ENCODE peak calls at places on chromosomes 2 and 18, in six cellular contexts. L is keratinocyte; P is CD8-positive, alpha-beta T cell; R is HCT116; Z is breast epithelium; H is A673. T is an unnamed sample.

GRCh38 chr2:215136669-215137328 is 1.6 kb downstream of the ABCA12 start:
- DNase-seq in P (no peak), H (peak), R (no peak), L (peak), Z (no peak), T (peak)

GRCh38 chr2:206241767-206242166 is 32.7 kb upstream of the ZDBF2 start:
- DNase-seq in R (no peak), Z (no peak), H (no peak), P (no peak), L (no peak), T (no peak)

GRCh38 chr2:3472296-3472695 is 47.0 kb downstream of the ADI1 start:
- DNase-seq in H (no peak), R (no peak), L (no peak), P (no peak), Z (no peak), T (no peak)

GRCh38 chr2:218343591-218343990 is 13.1 kb upstream of the CATIP start:
- DNase-seq in Z (no peak), L (no peak), H (no peak), R (no peak), P (no peak), T (no peak)

GRCh38 chr18:62596145-62597005 is 73.5 kb downstream of the ZCCHC2 start:
- DNase-seq in Z (no peak), R (no peak), P (no peak), L (no peak), H (peak), T (no peak)

GRCh38 chr2:43950383-43951008 is 45.3 kb downstream of the LRPPRC start:
- DNase-seq in Z (no peak), H (peak), L (no peak), R (peak), P (no peak), T (no peak)

GRCh38 chr2:96835830-96836229 is 8.0 kb downstream of the ANKRD23 start:
- DNase-seq in H (no peak), R (no peak), Z (no peak), P (no peak), L (no peak), T (no peak)

GRCh38 chr2:72116081-72116533 is 31.6 kb downstream of the CYP26B1 start:
- DNase-seq in L (no peak), R (no peak), Z (no peak), P (no peak), H (peak), T (no peak)

GRCh38 chr2:115654362-115654761 is 1211.9 kb downstream of the DPP10 start:
- DNase-seq in R (no peak), Z (no peak), L (no peak), H (no peak), P (no peak), T (no peak)

GRCh38 chr18:55764382-55764781 is 176.4 kb upstream of the TCF4 start:
- DNase-seq in R (no peak), L (no peak), Z (no peak), H (no peak), P (no peak), T (no peak)

GRCh38 chr2:47945036-47945781 is 38.9 kb upstream of the FBXO11 start:
- DNase-seq in R (no peak), L (no peak), H (no peak), Z (no peak), P (no peak), T (no peak)

GRCh38 chr2:181114021-181114420 is 133.6 kb downstream of the UBE2E3 start:
- DNase-seq in L (no peak), Z (no peak), H (no peak), R (no peak), P (no peak), T (no peak)

GRCh38 chr2:190837417-190837816 is 43.2 kb upstream of the GLS start:
- DNase-seq in H (no peak), L (peak), Z (no peak), P (no peak), R (peak), T (no peak)

GRCh38 chr2:172408143-172408766 is 19.1 kb upstream of the ITGA6 start:
- DNase-seq in L (peak), R (no peak), P (no peak), Z (peak), H (no peak), T (no peak)

GRCh38 chr2:128552806-128553551 is 234.3 kb upstream of the HS6ST1 start:
- DNase-seq in H (no peak), P (peak), L (no peak), R (no peak), Z (no peak), T (no peak)

GRCh38 chr18:42038936-42039335 is 83.9 kb downstream of the PIK3C3 start:
- DNase-seq in L (no peak), P (no peak), R (no peak), H (no peak), Z (no peak), T (no peak)

GRCh38 chr2:211251016-211251415 is 694.6 kb downstream of the CPS1 start:
- DNase-seq in Z (no peak), H (no peak), L (no peak), R (no peak), P (no peak), T (no peak)

GRCh38 chr2:74764429-74765272 is 69.3 kb upstream of the HK2 start:
- DNase-seq in H (peak), P (no peak), R (no peak), Z (no peak), L (no peak), T (no peak)

GRCh38 chr2:73859721-73860586 is 31.2 kb downstream of the STAMBP start:
- DNase-seq in Z (no peak), H (peak), L (peak), R (peak), P (no peak), T (no peak)

GRCh38 chr2:43345391-43345813 is 119.0 kb upstream of the ZFP36L2 start:
- DNase-seq in L (no peak), P (no peak), R (no peak), H (no peak), Z (peak), T (no peak)

GRCh38 chr18:8830067-8831060 is 125.0 kb downstream of the MTCL1 start:
- DNase-seq in Z (no peak), R (no peak), H (no peak), L (no peak), P (no peak), T (no peak)

GRCh38 chr2:239316562-239317465 is 84.0 kb downstream of the HDAC4 start:
- DNase-seq in Z (no peak), R (no peak), L (no peak), P (no peak), H (no peak), T (no peak)

GRCh38 chr2:28951910-28952805 is 28.9 kb upstream of the TOGARAM2 start:
- DNase-seq in H (no peak), R (no peak), P (no peak), L (no peak), Z (no peak), T (no peak)

GRCh38 chr2:219446101-219446504 is 11.5 kb downstream of the SPEG start:
- DNase-seq in P (no peak), R (no peak), Z (no peak), H (peak), L (no peak), T (no peak)

GRCh38 chr2:75100691-75101236 is 98.6 kb downstream of the TACR1 start:
- DNase-seq in Z (no peak), L (no peak), P (no peak), R (no peak), H (no peak), T (no peak)

GRCh38 chr18:31329787-31330438 is 12.0 kb downstream of the DSG1 start:
- DNase-seq in L (no peak), R (no peak), H (no peak), Z (no peak), P (no peak), T (no peak)

DNA sequence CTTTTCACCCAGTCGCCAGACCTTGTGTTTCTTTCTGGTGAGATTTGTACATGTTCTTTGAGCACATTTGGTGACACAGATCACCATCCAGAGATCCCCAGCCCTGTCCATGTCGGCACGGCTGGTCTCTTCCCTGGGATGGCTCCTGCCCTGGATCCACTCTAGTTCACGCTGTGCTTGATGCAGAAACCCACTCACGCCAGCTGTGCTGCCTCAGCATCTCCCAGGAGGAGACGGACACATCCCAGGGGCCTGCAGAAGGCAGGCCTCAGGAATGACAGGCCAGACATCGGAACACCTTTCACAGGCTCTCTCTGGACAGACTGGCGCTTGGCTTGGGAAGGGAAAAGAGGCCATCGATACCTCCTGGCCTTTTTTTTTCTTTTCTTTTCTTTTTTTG is 203.6 kb downstream of the ACKR3 start:
- DNase-seq in R (no peak), H (no peak), P (no peak), Z (no peak), L (no peak), T (no peak)
- TF ChIP-seq CTCF in R (no peak), H (no peak), P (no peak), Z (no peak), L (no peak), T (no peak)

GRCh38 chr18:78979058-78979680 is 449 bp upstream of the SALL3 start:
- DNase-seq in Z (no peak), R (no peak), L (no peak), P (no peak), H (no peak), T (no peak)

GRCh38 chr18:78980777-78981651 is 1.4 kb downstream of the SALL3 start:
- DNase-seq in R (no peak), H (no peak), Z (no peak), L (no peak), P (no peak), T (no peak)

GRCh38 chr18:78981652-78981955 is 2.0 kb downstream of the SALL3 start:
- DNase-seq in P (no peak), H (no peak), Z (no peak), R (no peak), L (no peak), T (no peak)

GRCh38 chr18:78979682-78980278 is at the start of gene SALL3:
- DNase-seq in Z (no peak), H (no peak), R (no peak), P (no peak), L (no peak), T (no peak)

DNA sequence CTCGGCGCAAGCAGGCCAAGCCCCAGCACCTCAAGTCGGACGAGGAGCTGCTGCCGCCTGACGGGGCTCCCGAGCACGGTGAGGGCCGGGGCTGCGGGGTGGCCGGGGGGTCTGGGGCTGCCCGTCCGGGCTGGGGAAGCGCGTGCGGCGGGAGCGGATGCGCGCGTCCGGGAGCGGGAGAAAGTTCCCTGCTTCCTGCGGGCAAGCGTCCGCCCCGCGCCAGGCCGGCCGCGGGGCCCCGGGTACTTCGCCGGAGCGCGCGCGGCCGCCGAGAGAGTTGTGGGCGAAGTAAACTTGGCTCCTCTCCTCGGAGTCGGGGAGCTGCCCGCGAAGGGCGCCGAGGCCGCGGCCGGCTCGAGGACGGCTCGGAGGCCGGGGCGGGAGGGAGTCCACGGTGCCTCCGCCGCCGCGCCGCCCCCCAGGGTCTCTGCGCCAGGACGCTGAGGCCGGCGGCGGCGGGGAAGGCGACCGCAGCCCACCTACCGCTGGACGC is 707 bp downstream of the SALL3 start:
- DNase-seq in L (no peak), Z (no peak), P (no peak), R (no peak), H (no peak), T (no peak)
- H3K4me3 ChIP-seq in L (no peak), Z (no peak), P (no peak), R (no peak), H (no peak), T (no peak)

GRCh38 chr18:80154293-80154692 is 45.2 kb downstream of the ADNP2 start:
- DNase-seq in H (peak), R (no peak), P (no peak), Z (no peak), L (no peak), T (peak)
- TF ChIP-seq CTCF in H (peak), R (peak), P (peak), Z (no peak), L (peak), T (peak)

GRCh38 chr2:99335911-99336779 is at the start of gene TXNDC9:
- DNase-seq in P (peak), Z (peak), L (peak), H (peak), R (peak), T (peak)
- H3K4me3 ChIP-seq in P (peak), Z (peak), L (peak), H (peak), R (peak), T (peak)

DNA sequence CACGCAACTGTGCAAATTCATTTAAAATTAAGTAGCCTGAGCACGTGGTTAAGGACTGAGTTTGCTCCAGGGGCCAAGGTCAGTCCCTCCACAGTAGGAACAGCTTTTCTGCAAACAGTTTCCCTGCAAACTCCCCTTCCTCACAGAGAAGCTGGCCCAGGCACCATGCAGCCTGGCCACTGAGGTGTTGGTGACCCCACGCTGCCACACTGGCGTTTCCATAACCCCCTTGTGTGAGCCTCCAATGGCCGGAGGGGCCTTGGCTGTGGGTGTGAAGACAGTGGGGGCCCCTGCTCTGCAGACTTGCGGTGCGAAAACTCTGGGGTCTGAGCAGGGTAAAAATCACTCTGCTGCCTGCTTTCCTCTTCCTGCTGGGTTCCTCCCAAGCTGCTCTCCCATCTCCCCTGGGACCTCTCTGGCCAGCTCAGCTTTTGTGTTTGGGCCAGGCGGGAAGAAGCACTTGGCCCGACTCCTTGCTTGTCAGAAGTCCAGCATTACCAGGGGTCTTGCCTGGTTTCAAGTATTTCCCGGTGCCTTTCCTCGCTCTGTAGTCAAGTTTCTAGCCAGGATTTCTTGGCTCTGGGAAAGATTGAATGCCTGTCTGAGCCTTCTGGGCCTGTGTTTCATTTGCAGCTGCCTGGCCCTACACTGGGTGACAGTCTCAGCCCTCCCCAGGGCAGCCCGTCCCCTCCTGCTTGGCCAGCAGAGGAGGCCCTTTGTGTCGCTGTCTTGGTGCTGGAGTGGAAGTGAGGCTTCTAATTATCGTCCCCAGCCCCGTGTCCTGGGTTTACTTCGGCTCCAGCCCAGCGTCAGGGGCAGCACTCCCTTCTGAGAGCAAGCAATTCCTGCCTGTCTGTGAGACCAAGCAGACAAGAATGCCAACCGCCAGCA is 131.4 kb upstream of the SLC1A4 start:
- DNase-seq in H (peak), Z (no peak), L (no peak), R (no peak), P (no peak), T (no peak)
- TF ChIP-seq CTCF in H (no peak), Z (no peak), L (no peak), R (no peak), P (no peak), T (no peak)

GRCh38 chr18:58024139-58024538 is 19.9 kb upstream of the NEDD4L start:
- DNase-seq in L (no peak), Z (no peak), P (no peak), H (no peak), R (no peak), T (no peak)
- H3K4me3 ChIP-seq in L (no peak), Z (no peak), P (no peak), H (no peak), R (no peak), T (no peak)

GRCh38 chr18:47930086-47930843 is at the start of gene SMAD2:
- DNase-seq in H (peak), Z (peak), L (no peak), R (peak), P (peak), T (peak)

GRCh38 chr18:47932170-47932569 is 1.7 kb upstream of the SMAD2 start:
- DNase-seq in P (no peak), H (no peak), Z (no peak), L (no peak), R (no peak), T (no peak)

GRCh38 chr18:47930844-47931706 is 616 bp upstream of the SMAD2 start:
- DNase-seq in H (peak), R (peak), P (peak), L (peak), Z (peak), T (peak)

GRCh38 chr18:47931707-47932103 is 1.2 kb upstream of the SMAD2 start:
- DNase-seq in Z (peak), P (peak), R (no peak), H (no peak), L (no peak), T (peak)

DNA sequence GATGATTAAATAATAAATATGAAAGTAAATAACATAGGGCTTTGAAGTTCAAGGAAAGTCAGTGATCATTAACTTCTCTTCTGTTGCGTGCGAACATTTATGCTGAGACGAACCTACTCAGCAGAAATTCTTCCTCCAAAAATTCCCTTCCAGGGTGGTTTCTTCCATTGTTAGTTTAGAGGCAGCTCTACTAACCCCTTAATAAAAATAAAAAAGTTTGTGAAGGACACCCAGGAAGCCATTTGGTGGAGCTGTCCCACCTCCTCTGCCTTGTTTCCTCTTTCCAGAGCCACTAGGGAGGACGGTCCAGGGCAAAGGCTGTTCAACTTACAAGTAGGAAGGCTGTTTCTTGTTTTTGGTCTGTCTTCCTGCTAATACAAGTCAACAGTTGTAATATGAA is 2.1 kb upstream of the SMAD2 start:
- DNase-seq in P (no peak), R (no peak), Z (no peak), L (no peak), H (no peak), T (no peak)
- TF ChIP-seq CTCF in P (no peak), R (no peak), Z (no peak), L (no peak), H (no peak), T (no peak)

GRCh38 chr18:77250926-77251729 is 1.5 kb downstream of the GALR1 start:
- DNase-seq in H (no peak), L (no peak), Z (no peak), R (no peak), P (no peak), T (no peak)
- H3K4me3 ChIP-seq in H (no peak), L (no peak), Z (no peak), R (no peak), P (no peak), T (no peak)